ENCODE peak calls at places on chromosomes 1 and 21, in eight cellular contexts. O is hippocampal formation; V is ELR; L is T-helper 1 cell; E is GM10248; B is activated CD4-positive, alpha-beta T cell treated with anti-CD3 and anti-CD28 coated beads for 36 hours; J is Calu3; T is NCI-H1417. Z is an unnamed sample.

GRCh38 chr1:201774224-201774982 is 54.6 kb upstream of the IPO9 start:
- DNase-seq in B (no peak), J (no peak), O (no peak), E (no peak), T (no peak), V (peak), L (no peak), Z (no peak)

GRCh38 chr1:232542633-232543032 is 87.3 kb downstream of the SIPA1L2 start:
- DNase-seq in J (no peak), V (no peak), E (no peak), L (no peak), O (no peak), B (no peak), T (peak), Z (no peak)

GRCh38 chr21:45228656-45229240 is 58.9 kb downstream of the POFUT2 start:
- DNase-seq in T (no peak), J (no peak), E (no peak), V (peak), B (no peak), L (no peak), O (no peak), Z (no peak)

GRCh38 chr1:11931845-11932244 is 2.7 kb upstream of the PLOD1 start:
- DNase-seq in E (no peak), T (no peak), L (no peak), J (no peak), O (no peak), V (no peak), B (no peak), Z (no peak)

GRCh38 chr1:153353226-153353947 is 4.3 kb upstream of the S100A9 start:
- DNase-seq in L (no peak), T (peak), B (no peak), E (peak), J (peak), O (no peak), V (peak), Z (peak)

GRCh38 chr1:86516366-86516765 is 30.5 kb upstream of the CLCA4 start:
- DNase-seq in O (no peak), L (no peak), T (no peak), J (no peak), B (no peak), E (no peak), V (peak), Z (no peak)

GRCh38 chr21:26837539-26837938 is 7.7 kb downstream of the ADAMTS1 start:
- DNase-seq in B (no peak), O (no peak), V (no peak), L (no peak), J (no peak), E (no peak), T (no peak), Z (no peak)

GRCh38 chr1:212030936-212031528 is 4.3 kb downstream of the INTS7 start:
- DNase-seq in T (no peak), B (no peak), J (no peak), E (no peak), V (peak), O (no peak), L (no peak), Z (no peak)

GRCh38 chr1:236280438-236281285 is 1.1 kb downstream of the ERO1B start:
- DNase-seq in V (no peak), T (peak), E (peak), L (peak), O (no peak), J (peak), B (peak), Z (peak)

GRCh38 chr1:18726388-18726787 is 95.7 kb downstream of the PAX7 start:
- DNase-seq in J (no peak), V (no peak), L (no peak), T (no peak), E (no peak), O (no peak), B (no peak), Z (no peak)

GRCh38 chr1:101008229-101008628 is 17.4 kb downstream of the DPH5 start:
- DNase-seq in T (no peak), V (no peak), O (no peak), E (no peak), L (no peak), J (no peak), B (no peak), Z (no peak)

GRCh38 chr1:23664837-23665795 is 26.5 kb upstream of the RPL11 start:
- DNase-seq in E (peak), O (no peak), T (peak), J (no peak), L (no peak), V (peak), B (peak), Z (peak)

GRCh38 chr1:6724517-6725141 is 23.0 kb upstream of the DNAJC11 start:
- DNase-seq in T (no peak), B (no peak), V (peak), L (no peak), E (no peak), J (no peak), O (no peak), Z (no peak)

GRCh38 chr1:100034465-100034864 is 64.7 kb downstream of the SLC35A3 start:
- DNase-seq in T (peak), O (no peak), J (no peak), V (peak), L (no peak), E (peak), B (no peak), Z (peak)

GRCh38 chr1:192506741-192507155 is 68.8 kb upstream of the RGS1 start:
- DNase-seq in E (peak), L (no peak), J (peak), T (peak), V (peak), B (peak), O (no peak), Z (no peak)

GRCh38 chr1:120176092-120176855 is at the start of gene SEC22B:
- DNase-seq in T (peak), L (peak), O (peak), J (peak), E (peak), V (peak), B (peak), Z (peak)

GRCh38 chr1:76901158-76901767 is 34.0 kb downstream of the ST6GALNAC5 start:
- DNase-seq in V (peak), B (peak), L (peak), J (peak), E (peak), O (peak), T (peak), Z (peak)

GRCh38 chr1:16318544-16318943 is 33.7 kb downstream of the FBXO42 start:
- DNase-seq in L (no peak), B (no peak), V (no peak), E (no peak), J (no peak), O (no peak), T (no peak), Z (no peak)

GRCh38 chr1:22662318-22662717 is 9.3 kb downstream of the C1QB start:
- DNase-seq in B (no peak), J (peak), L (no peak), T (peak), O (peak), E (no peak), V (peak), Z (peak)

GRCh38 chr1:41728403-41729202 is 190.1 kb downstream of the HIVEP3 start:
- DNase-seq in O (no peak), T (peak), L (no peak), V (no peak), B (peak), E (peak), J (no peak), Z (peak)

GRCh38 chr1:16075337-16076002 is 2.0 kb upstream of the FAM131C start:
- DNase-seq in V (peak), J (no peak), T (no peak), E (no peak), L (no peak), B (no peak), O (no peak), Z (peak)

GRCh38 chr1:233629305-233629935 is 15.5 kb downstream of the KCNK1 start:
- DNase-seq in J (no peak), L (no peak), E (no peak), V (no peak), O (no peak), B (no peak), T (no peak), Z (no peak)